ENCODE peak calls at places on chromosomes 12 and 14, in nine cellular contexts. One of them, this sample, is unnamed.

GRCh38 chr12:124211753-124212152 is 83.1 kb upstream of the RFLNA start:
- DNase-seq in suprapubic skin: no peak
- DNase-seq in CD8-positive, alpha-beta T cell: no peak
- DNase-seq in A549: no peak
- DNase-seq in cardiac muscle cell: no peak
- DNase-seq in HCT116: no peak
- DNase-seq in Peyer's patch: no peak
- DNase-seq in OCI-LY7: no peak
- DNase-seq in mucosa of descending colon: no peak
- DNase-seq in this sample: no peak

GRCh38 chr12:89016970-89017778 is 335.1 kb downstream of the DUSP6 start:
- DNase-seq in cardiac muscle cell: peak; percentile 85
- DNase-seq in CD8-positive, alpha-beta T cell: no peak
- DNase-seq in suprapubic skin: peak; percentile 48
- DNase-seq in OCI-LY7: peak; percentile 71
- DNase-seq in HCT116: peak; percentile 76
- DNase-seq in Peyer's patch: peak; percentile 23
- DNase-seq in mucosa of descending colon: peak; percentile 80
- DNase-seq in A549: peak; percentile 82
- DNase-seq in this sample: no peak

GRCh38 chr12:115225845-115226244 is 541.9 kb upstream of the TBX3 start:
- DNase-seq in CD8-positive, alpha-beta T cell: no peak
- DNase-seq in mucosa of descending colon: no peak
- DNase-seq in suprapubic skin: no peak
- DNase-seq in cardiac muscle cell: no peak
- DNase-seq in OCI-LY7: no peak
- DNase-seq in HCT116: no peak
- DNase-seq in A549: no peak
- DNase-seq in Peyer's patch: no peak
- DNase-seq in this sample: no peak

GRCh38 chr12:117042171-117042809 is 56.9 kb downstream of the TESC start:
- DNase-seq in HCT116: no peak
- DNase-seq in A549: peak; percentile 48
- DNase-seq in OCI-LY7: no peak
- DNase-seq in mucosa of descending colon: no peak
- DNase-seq in suprapubic skin: no peak
- DNase-seq in cardiac muscle cell: peak; percentile 31
- DNase-seq in CD8-positive, alpha-beta T cell: no peak
- DNase-seq in Peyer's patch: no peak
- DNase-seq in this sample: peak; percentile 10

GRCh38 chr14:58501214-58501816 is 73.8 kb downstream of the KIAA0586 start:
- DNase-seq in Peyer's patch: no peak
- DNase-seq in A549: peak; percentile 80
- DNase-seq in HCT116: peak; percentile 54
- DNase-seq in suprapubic skin: no peak
- DNase-seq in mucosa of descending colon: peak; percentile 21
- DNase-seq in OCI-LY7: peak; percentile 68
- DNase-seq in cardiac muscle cell: peak; percentile 90
- DNase-seq in CD8-positive, alpha-beta T cell: no peak
- DNase-seq in this sample: no peak

GRCh38 chr12:64828713-64829112 is 4.3 kb downstream of the TBC1D30 start:
- DNase-seq in Peyer's patch: no peak
- DNase-seq in mucosa of descending colon: no peak
- DNase-seq in HCT116: no peak
- DNase-seq in CD8-positive, alpha-beta T cell: no peak
- DNase-seq in OCI-LY7: no peak
- DNase-seq in suprapubic skin: no peak
- DNase-seq in cardiac muscle cell: no peak
- DNase-seq in A549: no peak
- DNase-seq in this sample: no peak

GRCh38 chr12:114221136-114221838 is 184.7 kb downstream of the TBX5 start:
- DNase-seq in cardiac muscle cell: peak; percentile 73
- DNase-seq in Peyer's patch: no peak
- DNase-seq in OCI-LY7: no peak
- DNase-seq in A549: no peak
- DNase-seq in mucosa of descending colon: peak; percentile 36
- DNase-seq in HCT116: no peak
- DNase-seq in suprapubic skin: no peak
- DNase-seq in CD8-positive, alpha-beta T cell: no peak
- DNase-seq in this sample: no peak

GRCh38 chr12:78863482-78864427 is 819 bp upstream of the SYT1 start:
- DNase-seq in cardiac muscle cell: peak; percentile 36
- DNase-seq in Peyer's patch: peak; percentile 16
- DNase-seq in A549: peak; percentile 86
- DNase-seq in mucosa of descending colon: peak; percentile 49
- DNase-seq in suprapubic skin: peak; percentile 61
- DNase-seq in HCT116: no peak
- DNase-seq in CD8-positive, alpha-beta T cell: no peak
- DNase-seq in OCI-LY7: no peak
- DNase-seq in this sample: peak; percentile 44

GRCh38 chr14:76597387-76597786 is 163.9 kb upstream of the VASH1 start:
- DNase-seq in CD8-positive, alpha-beta T cell: no peak
- DNase-seq in A549: no peak
- DNase-seq in HCT116: no peak
- DNase-seq in Peyer's patch: no peak
- DNase-seq in mucosa of descending colon: no peak
- DNase-seq in cardiac muscle cell: peak; percentile 7
- DNase-seq in OCI-LY7: no peak
- DNase-seq in suprapubic skin: no peak
- DNase-seq in this sample: no peak

GRCh38 chr12:53313996-53314395 is 7.4 kb downstream of the AAAS start:
- DNase-seq in HCT116: no peak
- DNase-seq in cardiac muscle cell: no peak
- DNase-seq in Peyer's patch: no peak
- DNase-seq in CD8-positive, alpha-beta T cell: no peak
- DNase-seq in OCI-LY7: no peak
- DNase-seq in suprapubic skin: no peak
- DNase-seq in mucosa of descending colon: no peak
- DNase-seq in A549: no peak
- DNase-seq in this sample: no peak

GRCh38 chr14:24162083-24162482 is 1.0 kb downstream of the IRF9 start:
- DNase-seq in cardiac muscle cell: peak; percentile 52
- DNase-seq in OCI-LY7: no peak
- DNase-seq in CD8-positive, alpha-beta T cell: no peak
- DNase-seq in Peyer's patch: no peak
- DNase-seq in mucosa of descending colon: no peak
- DNase-seq in A549: no peak
- DNase-seq in suprapubic skin: peak; percentile 50
- DNase-seq in HCT116: no peak
- DNase-seq in this sample: peak; percentile 28

GRCh38 chr12:75759842-75760260 is 248.4 kb upstream of the KRR1 start:
- DNase-seq in cardiac muscle cell: peak; percentile 46
- DNase-seq in HCT116: peak; percentile 76
- DNase-seq in CD8-positive, alpha-beta T cell: no peak
- DNase-seq in mucosa of descending colon: no peak
- DNase-seq in Peyer's patch: no peak
- DNase-seq in A549: peak; percentile 26
- DNase-seq in OCI-LY7: no peak
- DNase-seq in suprapubic skin: no peak
- DNase-seq in this sample: no peak

GRCh38 chr14:46053221-46053620 is 598.4 kb downstream of the RPL10L start:
- DNase-seq in CD8-positive, alpha-beta T cell: no peak
- DNase-seq in cardiac muscle cell: no peak
- DNase-seq in A549: no peak
- DNase-seq in HCT116: no peak
- DNase-seq in suprapubic skin: no peak
- DNase-seq in mucosa of descending colon: no peak
- DNase-seq in Peyer's patch: no peak
- DNase-seq in OCI-LY7: no peak
- DNase-seq in this sample: no peak

GRCh38 chr14:90698379-90698869 is 117.8 kb downstream of the TTC7B start:
- DNase-seq in cardiac muscle cell: peak; percentile 76
- DNase-seq in A549: no peak
- DNase-seq in Peyer's patch: no peak
- DNase-seq in CD8-positive, alpha-beta T cell: no peak
- DNase-seq in HCT116: no peak
- DNase-seq in suprapubic skin: peak; percentile 76
- DNase-seq in mucosa of descending colon: peak; percentile 16
- DNase-seq in OCI-LY7: no peak
- DNase-seq in this sample: no peak

GRCh38 chr14:52951730-52952481 is 1.1 kb upstream of the FERMT2 start:
- DNase-seq in OCI-LY7: no peak
- DNase-seq in cardiac muscle cell: peak; percentile 87
- DNase-seq in Peyer's patch: no peak
- DNase-seq in mucosa of descending colon: peak; percentile 31
- DNase-seq in HCT116: peak; percentile 61
- DNase-seq in CD8-positive, alpha-beta T cell: no peak
- DNase-seq in A549: peak; percentile 85
- DNase-seq in suprapubic skin: no peak
- DNase-seq in this sample: no peak

GRCh38 chr14:85420278-85420677 is 109.7 kb upstream of the FLRT2 start:
- DNase-seq in CD8-positive, alpha-beta T cell: no peak
- DNase-seq in A549: no peak
- DNase-seq in cardiac muscle cell: no peak
- DNase-seq in suprapubic skin: no peak
- DNase-seq in OCI-LY7: no peak
- DNase-seq in Peyer's patch: no peak
- DNase-seq in HCT116: no peak
- DNase-seq in mucosa of descending colon: no peak
- DNase-seq in this sample: no peak

GRCh38 chr12:106670131-106670530 is 87.3 kb downstream of the RFX4 start:
- DNase-seq in suprapubic skin: no peak
- DNase-seq in cardiac muscle cell: no peak
- DNase-seq in OCI-LY7: no peak
- DNase-seq in Peyer's patch: no peak
- DNase-seq in CD8-positive, alpha-beta T cell: no peak
- DNase-seq in HCT116: no peak
- DNase-seq in mucosa of descending colon: no peak
- DNase-seq in A549: no peak
- DNase-seq in this sample: no peak
- H3K4me1 ChIP-seq in suprapubic skin: no peaks in the 10 kb centered on the region
- H3K4me1 ChIP-seq in cardiac muscle cell: peaks cover 15% of the 10 kb centered on the region
- H3K4me1 ChIP-seq in OCI-LY7: no peaks in the 10 kb centered on the region
- H3K4me1 ChIP-seq in Peyer's patch: no peaks in the 10 kb centered on the region
- H3K4me1 ChIP-seq in CD8-positive, alpha-beta T cell: no peaks in the 10 kb centered on the region
- H3K4me1 ChIP-seq in HCT116: no peaks in the 10 kb centered on the region
- H3K4me1 ChIP-seq in mucosa of descending colon: no peaks in the 10 kb centered on the region
- H3K4me1 ChIP-seq in A549: no peaks in the 10 kb centered on the region
- H3K4me1 ChIP-seq in this sample: no peaks in the 10 kb centered on the region

DNA sequence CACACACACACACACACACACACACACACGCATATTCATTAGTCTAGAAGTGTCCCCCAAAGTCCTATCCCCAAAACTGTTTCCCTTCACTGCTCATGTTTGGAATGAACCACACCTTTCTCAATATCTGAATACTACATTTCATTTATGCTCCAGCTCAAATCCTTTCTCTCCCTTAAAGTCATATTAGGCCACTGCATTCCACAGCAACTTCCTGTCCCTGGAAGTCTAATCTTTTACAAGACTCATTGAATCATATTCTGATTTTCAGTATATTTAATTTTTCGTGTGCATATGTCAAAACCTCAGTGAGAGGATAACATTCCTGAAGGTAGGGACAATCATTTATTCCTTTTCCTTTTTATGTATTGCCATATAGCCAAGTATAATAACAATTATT is 155.6 kb upstream of the LMNTD1 start:
- DNase-seq in CD8-positive, alpha-beta T cell: no peak
- DNase-seq in OCI-LY7: no peak
- DNase-seq in cardiac muscle cell: peak; percentile 38
- DNase-seq in Peyer's patch: no peak
- DNase-seq in HCT116: no peak
- DNase-seq in mucosa of descending colon: no peak
- DNase-seq in A549: no peak
- DNase-seq in suprapubic skin: no peak
- DNase-seq in this sample: no peak
- TF ChIP-seq CTCF in CD8-positive, alpha-beta T cell: no peak
- TF ChIP-seq CTCF in OCI-LY7: no peak
- TF ChIP-seq CTCF in cardiac muscle cell: no peak
- TF ChIP-seq CTCF in Peyer's patch: no peak
- TF ChIP-seq CTCF in HCT116: no peak
- TF ChIP-seq CTCF in mucosa of descending colon: no peak
- TF ChIP-seq CTCF in A549: no peak
- TF ChIP-seq CTCF in suprapubic skin: no peak
- TF ChIP-seq CTCF in this sample: no peak

GRCh38 chr14:35124127-35124526 is 1.8 kb downstream of the PRORP start:
- DNase-seq in suprapubic skin: no peak
- DNase-seq in cardiac muscle cell: no peak
- DNase-seq in OCI-LY7: no peak
- DNase-seq in HCT116: no peak
- DNase-seq in mucosa of descending colon: no peak
- DNase-seq in A549: no peak
- DNase-seq in CD8-positive, alpha-beta T cell: no peak
- DNase-seq in Peyer's patch: no peak
- DNase-seq in this sample: no peak

GRCh38 chr14:35121887-35122695 is at the start of the genes PPP2R3C and PRORP:
- DNase-seq in A549: peak; percentile 99
- DNase-seq in CD8-positive, alpha-beta T cell: peak; percentile 78
- DNase-seq in OCI-LY7: peak; percentile 97
- DNase-seq in mucosa of descending colon: peak; percentile 93
- DNase-seq in suprapubic skin: peak; percentile 93
- DNase-seq in Peyer's patch: peak; percentile 91
- DNase-seq in HCT116: peak; percentile 93
- DNase-seq in cardiac muscle cell: peak; percentile 98
- DNase-seq in this sample: peak; percentile 97

GRCh38 chr14:35121026-35121886 is 534 bp downstream of the PPP2R3C start:
- DNase-seq in CD8-positive, alpha-beta T cell: no peak
- DNase-seq in suprapubic skin: no peak
- DNase-seq in Peyer's patch: no peak
- DNase-seq in A549: no peak
- DNase-seq in mucosa of descending colon: peak; percentile 48
- DNase-seq in HCT116: no peak
- DNase-seq in cardiac muscle cell: peak; percentile 32
- DNase-seq in OCI-LY7: no peak
- DNase-seq in this sample: peak; percentile 51

GRCh38 chr14:35123388-35123703 is 994 bp downstream of the PRORP start:
- DNase-seq in CD8-positive, alpha-beta T cell: no peak
- DNase-seq in OCI-LY7: no peak
- DNase-seq in HCT116: no peak
- DNase-seq in suprapubic skin: no peak
- DNase-seq in cardiac muscle cell: no peak
- DNase-seq in mucosa of descending colon: no peak
- DNase-seq in Peyer's patch: no peak
- DNase-seq in A549: no peak
- DNase-seq in this sample: no peak

GRCh38 chr14:35122696-35123387 is 490 bp downstream of the PRORP start:
- DNase-seq in suprapubic skin: no peak
- DNase-seq in OCI-LY7: peak; percentile 34
- DNase-seq in CD8-positive, alpha-beta T cell: no peak
- DNase-seq in A549: no peak
- DNase-seq in HCT116: no peak
- DNase-seq in mucosa of descending colon: peak; percentile 66
- DNase-seq in Peyer's patch: no peak
- DNase-seq in cardiac muscle cell: peak; percentile 52
- DNase-seq in this sample: no peak
- H3K4me1 ChIP-seq in suprapubic skin: peaks cover 33% of the 10 kb centered on the region
- H3K4me1 ChIP-seq in OCI-LY7: peaks cover 43% of the 10 kb centered on the region
- H3K4me1 ChIP-seq in CD8-positive, alpha-beta T cell: peaks cover 38% of the 10 kb centered on the region
- H3K4me1 ChIP-seq in A549: peaks cover 11% of the 10 kb centered on the region
- H3K4me1 ChIP-seq in HCT116: peaks cover 6% of the 10 kb centered on the region
- H3K4me1 ChIP-seq in mucosa of descending colon: peaks cover 25% of the 10 kb centered on the region
- H3K4me1 ChIP-seq in Peyer's patch: no peaks in the 10 kb centered on the region
- H3K4me1 ChIP-seq in cardiac muscle cell: no peaks in the 10 kb centered on the region
- H3K4me1 ChIP-seq in this sample: peaks cover 30% of the 10 kb centered on the region

DNA sequence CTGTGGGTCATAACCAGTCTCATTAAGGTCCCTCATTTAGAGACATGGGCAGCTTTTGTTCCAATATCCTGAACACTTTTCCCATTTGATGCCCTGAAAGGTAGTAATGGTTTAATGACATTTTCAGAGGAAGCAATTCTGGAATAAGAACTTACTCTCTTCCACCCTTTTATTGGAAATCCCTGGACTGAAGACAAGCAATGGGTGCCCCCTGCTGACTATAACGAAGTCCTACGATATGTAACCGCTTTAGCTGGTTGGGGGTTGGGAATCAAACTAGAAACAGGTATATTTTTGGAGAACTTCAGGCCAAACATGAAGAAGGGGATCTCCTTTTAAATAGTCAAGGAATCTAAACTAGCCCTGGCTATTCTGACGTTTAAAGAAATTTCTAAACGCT is 20.5 kb downstream of the SARNP start:
- DNase-seq in Peyer's patch: no peak
- DNase-seq in CD8-positive, alpha-beta T cell: no peak
- DNase-seq in HCT116: peak; percentile 26
- DNase-seq in A549: peak; percentile 65
- DNase-seq in suprapubic skin: no peak
- DNase-seq in mucosa of descending colon: peak; percentile 49
- DNase-seq in cardiac muscle cell: peak; percentile 74
- DNase-seq in OCI-LY7: peak; percentile 57
- DNase-seq in this sample: no peak
- TF ChIP-seq CTCF in Peyer's patch: no peak
- TF ChIP-seq CTCF in CD8-positive, alpha-beta T cell: no peak
- TF ChIP-seq CTCF in HCT116: peak; percentile 44
- TF ChIP-seq CTCF in A549: peak; percentile 51
- TF ChIP-seq CTCF in suprapubic skin: no peak
- TF ChIP-seq CTCF in mucosa of descending colon: no peak
- TF ChIP-seq CTCF in cardiac muscle cell: peak; percentile 67
- TF ChIP-seq CTCF in OCI-LY7: peak; percentile 80
- TF ChIP-seq CTCF in this sample: peak; percentile 42

This sample was measured in lower lobe of right lung.